ENCODE peak calls at places on chromosomes 2 and 18, in six cellular contexts. Q is MV-4-11; F is AG08395; N is T-helper 9 cell; X is effector memory CD8-positive, alpha-beta T cell; P is mesenchymal stem cell. R is an unnamed sample.

GRCh38 chr2:182980115-182980514 is 58.1 kb downstream of the NCKAP1 start:
- DNase-seq in Q (peak), F (peak), N (no peak), X (no peak), P (peak), R (no peak)

GRCh38 chr2:240988571-240989271 is 9.7 kb upstream of the SNED1 start:
- DNase-seq in Q (no peak), F (no peak), N (no peak), X (no peak), P (no peak), R (no peak)

GRCh38 chr2:3242747-3243369 is 134.8 kb downstream of the EIPR1 start:
- DNase-seq in Q (peak), F (peak), N (peak), X (peak), P (no peak), R (no peak)

GRCh38 chr2:27050281-27050995 is 1.0 kb upstream of the AGBL5 start:
- DNase-seq in Q (peak), F (peak), N (peak), X (peak), P (peak), R (peak)

GRCh38 chr2:121527009-121527682 is 3.5 kb upstream of the RNU4ATAC start:
- DNase-seq in Q (no peak), F (no peak), N (no peak), X (no peak), P (no peak), R (no peak)

GRCh38 chr2:136116111-136116812 is 1.7 kb downstream of the CXCR4 start:
- DNase-seq in Q (peak), F (no peak), N (peak), X (peak), P (no peak), R (peak)

GRCh38 chr18:13266208-13267100 is 47.9 kb downstream of the LDLRAD4 start:
- DNase-seq in Q (no peak), F (no peak), N (no peak), X (no peak), P (no peak), R (no peak)

GRCh38 chr2:230714122-230714453 is 1.4 kb downstream of the CAB39 start:
- DNase-seq in Q (peak), F (peak), N (peak), X (peak), P (peak), R (no peak)

GRCh38 chr2:86414996-86415395 is 26.2 kb upstream of the KDM3A start:
- DNase-seq in Q (peak), F (no peak), N (no peak), X (no peak), P (no peak), R (no peak)

GRCh38 chr18:23737578-23737977 is 48.3 kb downstream of the LAMA3 start:
- DNase-seq in Q (no peak), F (no peak), N (no peak), X (no peak), P (no peak), R (no peak)

GRCh38 chr2:75315436-75315835 is 116.1 kb upstream of the TACR1 start:
- DNase-seq in Q (no peak), F (no peak), N (no peak), X (no peak), P (no peak), R (no peak)

GRCh38 chr2:68829764-68830163 is 41.4 kb downstream of the BMP10 start:
- DNase-seq in Q (no peak), F (no peak), N (no peak), X (no peak), P (no peak), R (no peak)

GRCh38 chr18:31876707-31877106 is 66.2 kb downstream of the TRAPPC8 start:
- DNase-seq in Q (no peak), F (no peak), N (no peak), X (no peak), P (no peak), R (no peak)

GRCh38 chr2:160322320-160322719 is 122.2 kb upstream of the ITGB6 start:
- DNase-seq in Q (no peak), F (no peak), N (no peak), X (no peak), P (no peak), R (no peak)

GRCh38 chr2:171787333-171788072 is 100.2 kb downstream of the DYNC1I2 start:
- DNase-seq in Q (no peak), F (no peak), N (no peak), X (no peak), P (no peak), R (no peak)

GRCh38 chr2:226136739-226137138 is 662.9 kb downstream of the IRS1 start:
- DNase-seq in Q (peak), F (no peak), N (no peak), X (no peak), P (no peak), R (no peak)

GRCh38 chr2:20073462-20073861 is 22.0 kb upstream of the LAPTM4A start:
- DNase-seq in Q (no peak), F (no peak), N (no peak), X (no peak), P (no peak), R (no peak)

GRCh38 chr18:42931501-42931900 is 184.0 kb downstream of the RIT2 start:
- DNase-seq in Q (no peak), F (peak), N (no peak), X (no peak), P (peak), R (no peak)

GRCh38 chr2:216298719-216299118 is 73.6 kb downstream of the MARCHF4 start:
- DNase-seq in Q (no peak), F (peak), N (no peak), X (no peak), P (peak), R (no peak)

GRCh38 chr2:205868773-205869333 is 186.6 kb downstream of the NRP2 start:
- DNase-seq in Q (peak), F (peak), N (no peak), X (no peak), P (peak), R (no peak)

GRCh38 chr2:159873136-159873728 is 75.2 kb upstream of the CD302 start:
- DNase-seq in Q (peak), F (peak), N (no peak), X (no peak), P (no peak), R (no peak)

GRCh38 chr2:14866953-14867352 is 234.4 kb downstream of the LRATD1 start:
- DNase-seq in Q (peak), F (no peak), N (no peak), X (no peak), P (no peak), R (no peak)

GRCh38 chr2:86747708-86748627 is 27.9 kb downstream of the RMND5A start:
- DNase-seq in Q (peak), F (peak), N (no peak), X (no peak), P (peak), R (no peak)

GRCh38 chr2:76675237-76675636 is 846.9 kb downstream of the LRRTM4 start:
- DNase-seq in Q (no peak), F (no peak), N (no peak), X (no peak), P (no peak), R (no peak)

GRCh38 chr18:74529378-74529777 is 4.9 kb upstream of the CNDP1 start:
- DNase-seq in Q (no peak), F (no peak), N (no peak), X (no peak), P (no peak), R (no peak)

GRCh38 chr2:54092940-54093339 is 22.5 kb upstream of the ACYP2 start:
- DNase-seq in Q (no peak), F (no peak), N (no peak), X (no peak), P (no peak), R (no peak)

GRCh38 chr2:43174368-43175186 is 51.8 kb downstream of the ZFP36L2 start:
- DNase-seq in Q (peak), F (no peak), N (peak), X (peak), P (no peak), R (peak)